ENCODE peak calls at places on chromosome 20, in five cellular contexts. D is endothelial cell of umbilical vein, L is GM12891, K is Panc1, J is transverse colon. W is an unnamed sample.

GRCh38 chr20:64254571-64255360 is 782 bp upstream of the PCMTD2 start:
- DNase-seq in L (no peak), K (no peak), D (no peak), J (no peak), W (no peak)

GRCh38 chr20:63955281-63955845 is 853 bp downstream of the UCKL1 start:
- DNase-seq in K (no peak), J (peak; percentile 56), D (peak; percentile 37), L (no peak), W (no peak)

GRCh38 chr20:64223526-64224067 is 32.0 kb upstream of the PCMTD2 start:
- DNase-seq in D (peak; percentile 13), K (no peak), L (no peak), J (no peak), W (no peak)

GRCh38 chr20:17494201-17494600 is 37.0 kb downstream of the BFSP1 start:
- DNase-seq in D (no peak), J (no peak), K (no peak), L (no peak), W (no peak)

GRCh38 chr20:38226553-38226952 is 34.0 kb downstream of the KIAA1755 start:
- DNase-seq in K (no peak), J (no peak), D (no peak), L (no peak), W (no peak)

GRCh38 chr20:8997720-8998119 is 71.2 kb upstream of the PLCB4 start:
- DNase-seq in L (no peak), D (no peak), K (no peak), J (no peak), W (no peak)

GRCh38 chr20:57332105-57333089 is 2.8 kb downstream of the SPO11 start:
- DNase-seq in K (no peak), J (no peak), D (no peak), L (no peak), W (no peak)

GRCh38 chr20:17601957-17602356 is 32.1 kb downstream of the DSTN start:
- DNase-seq in L (no peak), D (no peak), J (no peak), K (no peak), W (no peak)

GRCh38 chr20:23568320-23569011 is at the start of gene CST9L:
- DNase-seq in J (no peak), D (no peak), L (no peak), K (no peak), W (no peak)

GRCh38 chr20:24402234-24402633 is 67.2 kb upstream of the SYNDIG1 start:
- DNase-seq in K (no peak), J (no peak), L (no peak), D (no peak), W (no peak)

GRCh38 chr20:8074931-8075330 is 55.4 kb upstream of the TMX4 start:
- DNase-seq in K (no peak), J (no peak), D (no peak), L (no peak), W (no peak)

GRCh38 chr20:40462600-40462999 is 226.4 kb downstream of the MAFB start:
- DNase-seq in J (no peak), D (no peak), K (no peak), L (no peak), W (no peak)

GRCh38 chr20:33656783-33657703 is 5.1 kb upstream of the C20orf144 start:
- DNase-seq in D (no peak), L (no peak), J (no peak), K (no peak), W (no peak)

GRCh38 chr20:13322621-13323020 is 101.5 kb downstream of the ISM1 start:
- DNase-seq in K (no peak), D (no peak), J (no peak), L (no peak), W (no peak)

GRCh38 chr20:59004493-59004762 is 2.6 kb downstream of the CTSZ start:
- DNase-seq in K (no peak), D (no peak), L (peak; percentile 80), J (peak; percentile 80), W (peak; percentile 61)

GRCh38 chr20:43569282-43569681 is 10.5 kb downstream of the SGK2 start:
- DNase-seq in L (no peak), J (no peak), D (no peak), K (no peak), W (no peak)

GRCh38 chr20:11496382-11496781 is 421.3 kb upstream of the BTBD3 start:
- DNase-seq in J (no peak), D (no peak), L (no peak), K (no peak), W (no peak)

GRCh38 chr20:44079291-44079690 is 107.7 kb downstream of the JPH2 start:
- DNase-seq in J (no peak), D (no peak), K (no peak), L (no peak), W (no peak)

GRCh38 chr20:60057123-60057865 is 99.1 kb downstream of the CDH26 start:
- DNase-seq in J (peak; percentile 52), L (peak; percentile 54), K (peak; percentile 27), D (peak; percentile 12), W (peak; percentile 52)

GRCh38 chr20:32649697-32650471 is 23.9 kb downstream of the C20orf203 start:
- DNase-seq in J (no peak), K (no peak), L (no peak), D (no peak), W (no peak)

GRCh38 chr20:9389321-9389720 is 125.1 kb upstream of the LAMP5 start:
- DNase-seq in K (no peak), J (peak; percentile 54), L (no peak), D (no peak), W (peak; percentile 44)

GRCh38 chr20:60627751-60628565 is 624.1 kb upstream of the CDH4 start:
- DNase-seq in J (no peak), K (no peak), D (no peak), L (no peak), W (no peak)

GRCh38 chr20:32285621-32286334 is 8.3 kb downstream of the KIF3B start:
- DNase-seq in K (no peak), J (peak; percentile 40), D (no peak), L (no peak), W (no peak)

GRCh38 chr20:1526896-1527295 is 30.6 kb downstream of the SIRPD start:
- DNase-seq in L (no peak), K (no peak), D (peak; percentile 16), J (no peak), W (no peak)

GRCh38 chr20:46118481-46119020 is 437 bp downstream of the CD40 start:
- DNase-seq in D (peak; percentile 48), J (peak; percentile 46), K (no peak), L (no peak), W (peak; percentile 28)

GRCh38 chr20:7828437-7828836 is 111.8 kb downstream of the HAO1 start:
- DNase-seq in D (no peak), J (no peak), K (no peak), L (no peak), W (no peak)

DNA sequence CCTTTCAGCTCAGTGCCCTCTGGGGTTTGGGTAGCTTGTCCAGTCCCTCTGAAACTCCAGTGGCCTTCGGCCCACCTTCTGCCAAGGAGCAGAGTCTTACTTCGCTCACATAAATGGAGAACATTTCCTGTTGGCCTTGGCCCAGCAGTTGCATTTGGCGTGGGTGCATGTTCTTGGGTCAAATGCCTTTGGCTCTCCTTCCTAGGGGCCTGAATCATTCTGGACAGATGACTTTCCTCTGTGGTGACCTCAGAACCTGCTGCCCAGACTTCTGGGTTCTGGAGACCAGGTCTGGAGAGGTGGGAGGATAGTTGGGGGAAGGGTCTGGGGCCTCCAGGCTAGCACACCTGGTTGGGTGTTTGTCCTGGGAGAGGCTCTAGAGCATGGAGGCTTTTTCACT is 29.3 kb downstream of the BCAS4 start:
- DNase-seq in L (no peak), K (no peak), D (no peak), J (no peak), W (peak; percentile 92)
- TF ChIP-seq POLR2AphosphoS5 in L (no peak), K (no peak), D (no peak), J (no peak), W (peak; percentile 64)

GRCh38 chr20:29297411-29298270 is 1959.8 kb upstream of the DEFB115 start:
- DNase-seq in D (no peak), J (no peak), K (no peak), L (no peak), W (no peak)
- TF ChIP-seq POLR2AphosphoS5 in D (no peak), J (no peak), K (no peak), L (no peak), W (no peak)

GRCh38 chr20:34892671-34893070 is 16.3 kb downstream of the ACSS2 start:
- DNase-seq in K (no peak), D (no peak), J (no peak), L (no peak), W (no peak)

GRCh38 chr20:34888468-34888867 is 12.1 kb downstream of the ACSS2 start:
- DNase-seq in D (no peak), J (no peak), L (no peak), K (no peak), W (no peak)

GRCh38 chr20:34894723-34895122 is 18.3 kb downstream of the ACSS2 start:
- DNase-seq in D (no peak), J (no peak), L (no peak), K (no peak), W (no peak)

GRCh38 chr20:34895465-34895864 is 19.1 kb downstream of the ACSS2 start:
- DNase-seq in D (no peak), L (no peak), K (no peak), J (no peak), W (no peak)

GRCh38 chr20:34891166-34892062 is 15.0 kb downstream of the ACSS2 start:
- DNase-seq in K (peak; percentile 70), J (no peak), L (no peak), D (no peak), W (no peak)
- TF ChIP-seq POLR2AphosphoS5 in K (no peak), J (no peak), L (no peak), D (no peak), W (no peak)

GRCh38 chr20:47353224-47353696 is 3.2 kb downstream of the ZMYND8 start:
- DNase-seq in D (peak; percentile 33), K (no peak), L (no peak), J (no peak), W (no peak)

GRCh38 chr20:47353697-47354387 is 2.7 kb downstream of the ZMYND8 start:
- DNase-seq in J (no peak), K (no peak), L (no peak), D (peak; percentile 66), W (no peak)

GRCh38 chr20:47351643-47352331 is 4.7 kb downstream of the ZMYND8 start:
- DNase-seq in K (no peak), D (peak; percentile 65), L (no peak), J (no peak), W (no peak)

GRCh38 chr20:47350691-47351545 is 5.6 kb downstream of the ZMYND8 start:
- DNase-seq in K (no peak), J (no peak), D (peak; percentile 71), L (no peak), W (no peak)

DNA sequence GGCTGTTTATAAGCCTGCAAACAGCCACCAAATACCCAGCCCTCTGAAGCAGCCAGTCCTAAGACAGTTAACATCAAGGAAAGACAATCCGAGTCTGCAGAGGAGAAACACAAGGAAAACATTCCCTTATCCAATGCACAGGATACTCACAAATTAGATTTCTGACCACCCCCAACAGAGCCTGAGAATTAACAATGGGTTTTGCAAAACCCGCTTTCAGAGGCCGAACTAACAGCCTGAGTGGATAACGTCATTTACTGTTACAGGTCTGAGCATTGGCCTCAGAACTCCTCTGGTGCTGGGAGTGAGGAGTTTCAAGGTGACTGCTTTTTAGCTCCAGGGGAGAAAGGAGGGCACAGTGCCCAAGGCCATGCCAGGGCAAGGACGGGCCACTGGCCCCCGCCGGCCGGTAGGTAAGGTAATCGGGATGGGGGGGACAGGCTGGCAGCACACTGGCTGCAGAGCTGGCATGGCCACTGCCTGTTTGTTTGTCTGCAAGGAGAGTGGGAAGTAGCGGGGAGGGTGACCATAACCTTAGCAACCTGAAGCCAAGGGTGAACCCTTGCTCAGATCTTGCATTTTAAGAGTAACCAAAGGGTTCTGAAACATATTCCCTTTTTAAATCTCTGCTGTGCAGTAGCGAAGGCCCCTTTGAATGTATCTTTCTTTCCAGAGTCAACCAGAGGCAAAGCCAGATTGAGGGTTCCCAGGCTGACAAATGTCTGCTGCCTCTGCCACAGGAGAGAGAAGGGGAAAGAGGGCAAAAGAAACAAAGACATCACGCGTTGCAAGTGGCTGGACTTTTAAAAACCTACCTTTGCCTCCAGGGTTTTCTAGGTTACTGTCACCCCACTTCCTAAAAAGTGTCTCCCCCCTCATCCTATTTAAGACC is 3.9 kb downstream of the ZMYND8 start:
- DNase-seq in K (no peak), L (no peak), J (peak; percentile 32), D (peak; percentile 75), W (peak; percentile 86)
- TF ChIP-seq POLR2AphosphoS5 in K (peak; percentile 35), L (no peak), J (no peak), D (no peak), W (no peak)

W was measured in stomach.